ENCODE peak calls at places on chromosomes 11 and 22, in seven cellular contexts. H, D, S, B, E, M and Q are unnamed samples. For H3K4me1, the result is how much of the 10 kb centered on the place peaks cover.

GRCh38 chr11:116853461-116854073 is 16.1 kb upstream of the APOA1 start:
- DNase-seq in H (no peak), D (peak), S (peak), B (no peak), E (no peak), M (peak), Q (no peak)

GRCh38 chr11:61923166-61924015 is 6.0 kb upstream of the RAB3IL1 start:
- DNase-seq in H (peak), D (peak), S (peak), B (peak), E (peak), M (no peak), Q (no peak)

GRCh38 chr11:59188954-59189353 is 17.0 kb downstream of the DTX4 start:
- DNase-seq in H (no peak), D (no peak), S (no peak), B (no peak), E (no peak), M (no peak), Q (no peak)

GRCh38 chr11:105357764-105358163 is 218.2 kb upstream of the CARD18 start:
- DNase-seq in H (no peak), D (peak), S (peak), B (no peak), E (no peak), M (no peak), Q (no peak)

GRCh38 chr11:114440121-114440860 is 1.0 kb downstream of the REXO2 start:
- DNase-seq in H (no peak), D (peak), S (peak), B (no peak), E (no peak), M (no peak), Q (no peak)

GRCh38 chr11:133476570-133477262 is 55.6 kb downstream of the OPCML start:
- DNase-seq in H (no peak), D (no peak), S (no peak), B (no peak), E (no peak), M (no peak), Q (no peak)

GRCh38 chr11:109077340-109077927 is 344.6 kb upstream of the C11orf87 start:
- DNase-seq in H (no peak), D (no peak), S (no peak), B (no peak), E (no peak), M (no peak), Q (no peak)

GRCh38 chr11:101363706-101364275 is 220.0 kb downstream of the TRPC6 start:
- DNase-seq in H (no peak), D (no peak), S (no peak), B (no peak), E (no peak), M (no peak), Q (no peak)

DNA sequence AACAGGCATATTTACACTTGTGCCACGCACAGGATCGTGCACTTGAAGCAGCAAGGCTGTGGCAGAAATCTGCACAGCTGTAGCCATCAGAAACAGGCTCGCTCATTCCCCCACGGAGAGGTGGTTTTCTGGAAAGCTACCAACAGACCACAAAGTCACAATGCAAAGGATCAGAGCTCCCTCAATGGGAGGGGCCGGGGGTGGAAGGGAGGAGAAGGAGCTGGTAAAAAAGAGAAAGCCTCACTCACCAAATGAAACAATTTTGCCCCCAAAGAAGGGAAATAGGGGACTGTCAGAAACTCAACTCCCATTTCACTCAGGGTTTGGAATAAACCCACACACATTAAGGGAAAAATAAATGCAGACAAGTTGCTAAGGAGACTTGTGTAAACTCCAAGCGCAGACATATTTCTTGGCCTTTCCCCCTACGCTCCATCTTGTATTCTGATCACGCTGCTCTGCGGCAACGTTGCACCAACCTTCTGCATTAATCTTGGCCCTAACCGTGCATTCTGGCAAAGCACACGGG is 43.2 kb upstream of the BLID start:
- DNase-seq in H (peak), D (peak), S (peak), B (no peak), E (no peak), M (no peak), Q (no peak)
- H3K4me1 ChIP-seq in H (under half), D (half or more), S (half or more), B (under half), E (under half), M (under half), Q (under half)

GRCh38 chr22:41841085-41841712 is 8.3 kb downstream of the SREBF2 start:
- DNase-seq in H (no peak), D (no peak), S (no peak), B (no peak), E (no peak), M (no peak), Q (no peak)
- H3K4me3 ChIP-seq in H (no peak), D (no peak), S (no peak), B (no peak), E (no peak), M (no peak), Q (no peak)

DNA sequence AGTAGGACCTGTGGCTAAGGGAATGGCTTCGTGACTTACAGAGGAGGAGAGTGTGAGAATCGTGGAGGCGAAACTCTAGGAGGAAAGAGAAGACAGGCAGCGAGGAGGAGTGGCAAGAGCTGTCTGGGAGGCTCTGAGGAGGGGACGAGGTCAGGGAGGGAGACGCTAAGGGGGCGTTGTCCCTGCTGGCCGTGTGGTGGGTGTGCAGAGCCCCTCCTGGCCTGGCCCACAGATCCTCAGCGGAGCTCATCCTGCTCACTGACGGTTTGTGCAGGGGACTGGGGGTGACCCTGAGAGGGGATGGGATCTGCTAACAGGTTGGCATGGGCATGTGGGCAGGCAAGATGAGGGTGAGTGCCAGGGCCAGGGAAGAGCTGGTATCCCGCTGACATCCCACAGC is 56.5 kb upstream of the PRR5 start:
- DNase-seq in H (no peak), D (no peak), S (no peak), B (no peak), E (no peak), M (no peak), Q (no peak)
- H3K4me1 ChIP-seq in H (under half), D (under half), S (under half), B (under half), E (under half), M (under half), Q (under half)

GRCh38 chr22:23817146-23817545 is 21.7 kb downstream of the DERL3 start:
- DNase-seq in H (no peak), D (no peak), S (no peak), B (no peak), E (no peak), M (no peak), Q (no peak)
- H3K4me3 ChIP-seq in H (no peak), D (no peak), S (no peak), B (no peak), E (no peak), M (no peak), Q (no peak)

GRCh38 chr22:22886546-22886945 is 1.1 kb upstream of the IGLL5 start:
- DNase-seq in H (no peak), D (no peak), S (no peak), B (no peak), E (no peak), M (no peak), Q (no peak)
- H3K4me1 ChIP-seq in H (under half), D (under half), S (under half), B (under half), E (under half), M (under half), Q (under half)

DNA sequence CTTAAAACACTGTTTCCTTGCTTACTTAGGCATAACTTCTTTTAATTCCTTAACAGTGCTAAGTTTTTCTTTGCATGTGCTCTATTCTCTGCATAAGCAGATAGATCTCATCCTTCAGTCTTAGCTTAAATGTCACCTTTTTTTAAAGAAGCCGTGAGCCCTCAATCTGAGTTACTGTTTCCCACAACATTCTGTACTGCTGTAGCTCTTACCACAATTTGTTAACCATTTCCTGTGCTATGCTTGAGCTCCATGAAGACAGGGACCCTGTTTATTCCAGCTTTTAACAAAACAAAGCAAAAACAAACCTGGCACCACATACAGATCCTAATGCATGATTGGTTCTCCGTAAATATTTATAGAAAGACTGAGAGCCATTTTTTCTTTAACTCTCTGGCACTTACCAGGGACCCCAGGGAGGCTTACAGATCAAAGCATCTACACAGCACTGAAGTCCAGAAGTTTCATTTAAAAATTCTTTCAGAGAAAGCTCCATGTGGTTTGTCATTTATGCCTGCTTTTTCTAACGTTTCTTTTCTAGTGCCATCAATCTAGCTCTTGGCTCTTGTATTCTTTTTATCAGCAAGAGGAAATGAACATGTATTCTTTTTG is 74.9 kb downstream of the DYNC2H1 start:
- DNase-seq in H (no peak), D (no peak), S (no peak), B (no peak), E (no peak), M (no peak), Q (no peak)
- H3K4me3 ChIP-seq in H (no peak), D (no peak), S (no peak), B (no peak), E (no peak), M (no peak), Q (no peak)

DNA sequence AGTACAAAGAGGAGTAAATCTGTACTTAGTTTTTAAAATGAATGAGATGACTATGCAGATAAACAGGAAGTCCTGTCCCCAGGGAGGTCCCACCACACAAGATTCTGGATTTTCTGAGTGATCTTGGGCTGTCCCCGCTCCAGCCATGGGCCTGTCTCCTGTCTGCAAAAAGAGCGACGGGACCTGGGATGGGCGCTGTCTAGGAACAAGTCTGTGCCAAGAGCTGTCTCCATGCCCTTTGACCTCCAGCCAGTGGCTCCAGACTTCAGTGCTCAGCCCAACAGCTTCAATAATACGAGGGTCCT is 6.0 kb downstream of the CSNK1E start:
- DNase-seq in H (no peak), D (no peak), S (peak), B (no peak), E (no peak), M (no peak), Q (no peak)
- H3K4me1 ChIP-seq in H (under half), D (half or more), S (half or more), B (under half), E (half or more), M (under half), Q (half or more)

DNA sequence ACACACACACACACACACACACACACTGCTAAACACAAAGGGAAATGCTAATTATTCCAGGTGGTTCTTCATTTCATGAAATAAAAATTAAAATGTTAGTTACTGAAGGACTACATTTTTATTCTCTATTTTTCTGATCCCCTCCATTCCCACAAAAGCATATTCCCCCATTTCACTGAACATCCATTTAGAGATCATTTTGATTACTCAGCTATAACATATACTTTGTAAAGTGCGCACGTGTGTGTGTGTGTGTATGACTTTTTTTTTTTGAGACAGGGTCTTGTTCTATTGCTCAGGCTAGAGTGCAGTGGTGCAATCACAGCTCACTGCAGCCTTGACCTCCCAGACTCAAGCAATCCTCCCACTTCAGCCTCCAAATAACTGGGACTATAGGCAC is 42.6 kb downstream of the SLC35F2 start:
- DNase-seq in H (no peak), D (no peak), S (no peak), B (no peak), E (no peak), M (no peak), Q (no peak)
- H3K4me3 ChIP-seq in H (no peak), D (no peak), S (no peak), B (no peak), E (no peak), M (no peak), Q (no peak)

GRCh38 chr11:122177238-122177637 is 61.2 kb upstream of the BLID start:
- DNase-seq in H (no peak), D (no peak), S (no peak), B (no peak), E (no peak), M (no peak), Q (no peak)
- H3K4me1 ChIP-seq in H (under half), D (half or more), S (half or more), B (under half), E (under half), M (under half), Q (under half)

GRCh38 chr11:112962854-112963367 is 1.7 kb downstream of the NCAM1 start:
- DNase-seq in H (peak), D (no peak), S (peak), B (peak), E (peak), M (no peak), Q (peak)
- H3K4me3 ChIP-seq in H (peak), D (peak), S (peak), B (peak), E (peak), M (no peak), Q (peak)